ENCODE peak calls at places on chromosomes 16 and 17, in nine cellular contexts. W, D, H, T, L, J, G, Q and O are unnamed samples.

GRCh38 chr16:56525154-56525720 is 5.4 kb upstream of the BBS2 start:
- DNase-seq in G (no peak), T (no peak), J (no peak), D (no peak), L (no peak), W (no peak), H (no peak), Q (no peak), O (no peak)

GRCh38 chr16:53084141-53084541 is 29.4 kb downstream of the CHD9 start:
- DNase-seq in L (no peak), T (no peak), W (no peak), J (no peak), D (peak), H (peak), Q (no peak), G (peak), O (no peak)

GRCh38 chr17:68595496-68595895 is 5.7 kb downstream of the FAM20A start:
- DNase-seq in J (no peak), Q (no peak), H (no peak), W (no peak), D (no peak), T (no peak), L (peak), G (peak), O (no peak)

GRCh38 chr16:27455700-27456099 is 53.7 kb downstream of the IL21R start:
- DNase-seq in Q (no peak), D (no peak), G (no peak), L (no peak), W (no peak), H (peak), T (no peak), J (no peak), O (no peak)

GRCh38 chr17:10192963-10193362 is 5.4 kb downstream of the GAS7 start:
- DNase-seq in Q (no peak), T (no peak), G (peak), W (no peak), D (no peak), H (no peak), L (no peak), J (no peak), O (no peak)

GRCh38 chr16:76059186-76059585 is 218.0 kb upstream of the CNTNAP4 start:
- DNase-seq in T (no peak), J (no peak), L (no peak), H (peak), W (no peak), G (no peak), D (no peak), Q (no peak), O (no peak)

GRCh38 chr17:57584050-57584551 is 161.0 kb downstream of the CCDC182 start:
- DNase-seq in J (no peak), T (no peak), D (no peak), H (no peak), G (no peak), Q (no peak), L (no peak), W (no peak), O (peak)

GRCh38 chr17:82938486-82939212 is 98.8 kb upstream of the ZNF750 start:
- DNase-seq in J (no peak), G (no peak), W (peak), D (no peak), L (no peak), Q (no peak), T (no peak), H (no peak), O (peak)

GRCh38 chr17:74466111-74466784 is at the start of gene CD300A:
- DNase-seq in D (peak), H (no peak), Q (no peak), J (peak), L (peak), T (no peak), W (peak), G (no peak), O (peak)

GRCh38 chr17:14359251-14359939 is 58.5 kb downstream of the HS3ST3B1 start:
- DNase-seq in G (no peak), Q (peak), D (no peak), W (no peak), L (peak), H (no peak), J (no peak), T (no peak), O (no peak)

GRCh38 chr17:8253801-8254200 is 4.7 kb downstream of the PFAS start:
- DNase-seq in Q (no peak), G (no peak), T (peak), L (peak), J (no peak), H (peak), D (no peak), W (no peak), O (no peak)

GRCh38 chr17:47831934-47832327 is 461 bp downstream of the LRRC46 start:
- DNase-seq in W (no peak), H (no peak), T (no peak), L (no peak), J (no peak), D (no peak), G (no peak), Q (no peak), O (no peak)

GRCh38 chr17:75288784-75289121 is 480 bp downstream of the SLC25A19 start:
- DNase-seq in T (peak), J (peak), L (no peak), W (peak), Q (no peak), H (peak), G (no peak), D (peak), O (no peak)

GRCh38 chr17:2057130-2057713 is 2.3 kb downstream of the HIC1 start:
- DNase-seq in H (no peak), Q (no peak), D (no peak), G (no peak), W (no peak), L (no peak), J (peak), T (no peak), O (no peak)

GRCh38 chr17:2054740-2055493 is at the start of gene HIC1:
- DNase-seq in L (peak), Q (peak), J (peak), W (peak), H (peak), G (peak), T (peak), D (peak), O (no peak)

GRCh38 chr17:2057714-2058520 is 3.0 kb downstream of the HIC1 start:
- DNase-seq in W (no peak), T (no peak), J (peak), D (no peak), Q (no peak), G (no peak), H (no peak), L (no peak), O (no peak)

GRCh38 chr17:2055494-2056220 is 754 bp downstream of the HIC1 start:
- DNase-seq in D (no peak), G (no peak), W (no peak), T (peak), H (no peak), J (no peak), Q (peak), L (no peak), O (no peak)

DNA sequence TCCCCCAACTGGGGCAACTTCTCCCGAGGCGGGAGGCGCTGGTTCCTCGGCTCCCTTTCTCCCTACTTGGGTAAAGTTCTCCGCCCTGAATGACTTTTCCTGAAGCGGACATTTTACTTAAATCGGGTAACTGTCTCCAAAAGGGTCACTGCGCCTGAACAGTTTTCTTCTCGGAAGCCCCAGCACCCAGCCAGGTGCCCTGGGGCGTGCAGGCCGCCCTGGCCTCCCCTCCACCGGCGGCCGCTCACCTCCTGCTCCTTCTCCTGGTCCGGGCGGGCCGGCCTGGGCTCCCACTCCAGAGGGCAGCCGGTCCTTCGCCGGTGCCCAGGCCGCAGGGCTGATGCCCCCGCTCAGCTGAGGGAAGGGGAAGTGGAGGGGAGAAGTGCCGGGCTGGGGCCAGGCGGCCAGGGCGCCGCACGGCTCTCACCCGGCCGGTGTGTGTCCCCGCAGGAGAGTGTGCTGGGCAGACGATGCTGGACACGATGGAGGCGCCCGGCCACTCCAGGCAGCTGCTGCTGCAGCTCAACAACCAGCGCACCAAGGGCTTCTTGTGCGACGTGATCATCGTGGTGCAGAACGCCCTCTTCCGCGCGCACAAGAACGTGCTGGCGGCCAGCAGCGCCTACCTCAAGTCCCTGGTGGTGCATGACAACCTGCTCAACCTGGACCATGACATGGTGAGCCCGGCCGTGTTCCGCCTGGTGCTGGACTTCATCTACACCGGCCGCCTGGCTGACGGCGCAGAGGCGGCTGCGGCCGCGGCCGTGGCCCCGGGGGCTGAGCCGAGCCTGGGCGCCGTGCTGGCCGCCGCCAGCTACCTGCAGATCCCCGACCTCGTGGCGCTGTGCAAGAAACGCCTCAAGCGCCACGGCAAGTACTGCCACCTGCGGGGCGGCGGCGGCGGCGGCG is 1.6 kb downstream of the HIC1 start:
- DNase-seq in G (no peak), J (peak), D (no peak), Q (peak), T (no peak), H (no peak), W (no peak), L (no peak), O (no peak)
- TF ChIP-seq CTCF in G (no peak), J (peak), D (no peak), Q (no peak), T (no peak), H (no peak), W (no peak), L (no peak), O (peak)

GRCh38 chr16:66521227-66521626 is 28.7 kb downstream of the TK2 start:
- DNase-seq in Q (no peak), H (no peak), G (no peak), T (no peak), W (no peak), J (no peak), D (no peak), L (no peak), O (no peak)

GRCh38 chr16:66523861-66524354 is 26.0 kb downstream of the TK2 start:
- DNase-seq in D (no peak), T (no peak), G (no peak), L (no peak), W (no peak), Q (peak), H (no peak), J (no peak), O (no peak)

GRCh38 chr16:66520406-66521194 is 29.3 kb downstream of the TK2 start:
- DNase-seq in H (peak), L (peak), T (no peak), Q (no peak), D (peak), G (peak), W (peak), J (no peak), O (no peak)

GRCh38 chr16:66522816-66523590 is 26.9 kb downstream of the TK2 start:
- DNase-seq in D (no peak), J (no peak), T (no peak), Q (no peak), W (no peak), H (no peak), L (no peak), G (no peak), O (no peak)

DNA sequence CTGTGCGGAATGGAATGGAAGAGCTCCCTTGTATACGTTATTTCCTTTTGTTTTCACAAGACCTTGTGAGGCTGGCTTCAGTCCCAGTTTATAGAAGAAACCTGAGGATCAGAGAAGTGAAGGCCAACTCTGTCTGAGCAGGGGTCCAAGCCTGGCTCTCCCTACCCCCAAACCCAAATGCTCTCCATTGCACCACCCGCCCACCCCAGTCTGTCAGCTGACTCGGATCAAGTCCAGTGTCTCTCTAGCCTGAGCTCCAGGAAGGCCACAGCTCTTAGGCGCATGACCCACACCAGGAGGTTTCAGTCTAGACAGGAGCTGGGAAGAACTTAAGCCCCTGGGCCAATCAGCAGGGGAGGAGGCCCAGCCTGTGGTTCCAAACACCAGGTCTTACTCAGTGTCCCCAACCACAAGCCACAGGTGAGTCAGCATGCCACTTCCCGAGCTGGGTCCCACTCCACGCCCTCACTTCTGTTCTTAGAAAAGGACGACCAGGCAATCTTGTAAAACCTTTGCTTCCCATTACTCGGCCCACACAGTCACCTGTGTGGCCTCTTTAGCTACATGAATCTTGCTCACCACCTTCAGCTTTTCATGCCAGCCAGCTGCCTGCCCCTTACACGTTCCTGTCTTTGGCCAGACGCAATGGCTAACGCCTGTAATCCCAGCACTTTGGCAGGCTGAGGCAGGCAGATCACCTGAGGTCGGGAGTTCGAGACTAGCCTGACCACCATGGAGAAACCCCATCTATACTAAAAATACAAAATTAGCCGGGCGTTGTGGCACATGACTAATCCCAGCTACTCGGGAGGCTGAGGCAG is 27.8 kb downstream of the TK2 start:
- DNase-seq in T (peak), J (no peak), Q (peak), H (peak), W (peak), L (no peak), D (peak), G (no peak), O (no peak)
- TF ChIP-seq CTCF in T (no peak), J (no peak), Q (no peak), H (no peak), W (no peak), L (no peak), D (no peak), G (no peak), O (no peak)

DNA sequence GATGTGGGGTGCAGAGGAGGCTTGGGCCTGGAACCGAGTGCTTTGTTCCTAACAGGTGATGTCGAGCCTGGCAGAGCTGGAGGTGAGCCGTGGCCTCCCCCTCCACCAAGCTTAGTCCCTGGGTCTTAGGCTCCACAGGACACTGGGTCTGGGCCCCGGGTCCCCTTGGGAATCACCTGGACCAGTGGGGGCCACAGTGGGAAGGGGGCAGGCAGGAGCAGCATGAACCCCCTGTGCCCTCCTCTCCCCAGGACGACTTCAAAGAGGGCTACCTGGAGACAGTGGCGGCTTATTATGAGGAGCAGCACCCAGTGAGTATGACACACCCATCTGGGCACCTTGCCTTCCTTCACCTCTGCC is 2.5 kb downstream of the IL32 start:
- DNase-seq in T (no peak), H (no peak), G (no peak), L (no peak), D (no peak), J (no peak), W (no peak), Q (no peak), O (no peak)
- TF ChIP-seq CTCF in T (no peak), H (no peak), G (no peak), L (no peak), D (no peak), J (no peak), W (no peak), Q (no peak), O (no peak)

GRCh38 chr17:50257574-50258224 is 16.6 kb upstream of the TMEM92 start:
- DNase-seq in D (no peak), G (peak), T (no peak), L (no peak), Q (no peak), J (no peak), H (no peak), W (no peak), O (no peak)

GRCh38 chr17:50260501-50260911 is 13.8 kb upstream of the TMEM92 start:
- DNase-seq in W (peak), T (no peak), L (no peak), Q (no peak), H (no peak), D (no peak), G (no peak), J (no peak), O (no peak)

GRCh38 chr17:50256826-50257573 is 17.3 kb upstream of the TMEM92 start:
- DNase-seq in J (no peak), W (peak), Q (no peak), G (no peak), H (no peak), L (no peak), T (no peak), D (no peak), O (no peak)

GRCh38 chr17:50259484-50260324 is 14.6 kb upstream of the TMEM92 start:
- DNase-seq in G (no peak), J (no peak), D (no peak), T (no peak), H (no peak), Q (no peak), L (no peak), W (peak), O (no peak)

DNA sequence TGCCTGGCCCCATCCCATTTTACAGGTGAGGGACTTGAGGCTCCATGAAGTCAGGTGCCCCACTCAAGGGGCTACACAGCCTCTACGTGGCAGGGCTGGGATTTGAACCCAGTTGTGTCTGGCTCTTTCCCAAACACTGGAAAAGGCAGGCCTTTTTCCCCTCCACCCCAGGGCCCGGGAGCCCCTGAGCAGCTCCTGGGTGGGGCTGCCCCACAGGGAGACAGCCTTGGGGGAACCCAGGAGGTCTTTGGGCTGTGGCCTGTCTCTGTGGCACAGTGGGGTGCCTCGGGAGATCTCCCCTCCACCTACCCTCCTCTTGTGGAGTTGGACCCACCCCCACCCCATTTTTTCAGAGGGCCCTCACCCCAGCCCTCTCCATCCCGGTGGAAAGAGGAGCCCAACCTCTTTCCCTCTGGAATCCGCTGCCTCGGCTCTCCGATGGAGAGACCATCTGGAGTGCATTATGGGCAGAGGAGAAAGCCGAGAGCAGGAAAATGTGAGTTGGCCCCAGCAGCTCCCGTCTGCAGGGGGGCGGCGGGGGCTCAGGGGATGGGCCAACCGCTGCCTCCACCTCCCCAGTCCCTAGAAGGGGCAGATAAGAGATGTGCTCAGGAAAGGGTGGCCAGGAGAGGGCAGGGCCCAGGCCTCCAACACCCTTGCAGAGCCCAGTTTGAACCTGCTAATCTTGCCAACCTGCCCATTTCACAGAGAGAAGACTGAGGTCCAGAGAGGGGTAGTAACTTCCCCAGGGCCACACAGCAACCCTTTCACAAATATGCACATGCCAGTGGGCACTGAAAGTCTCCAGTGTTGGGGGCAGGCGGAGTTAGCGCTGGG is 15.4 kb upstream of the TMEM92 start:
- DNase-seq in G (peak), D (no peak), H (no peak), Q (no peak), L (no peak), J (no peak), T (no peak), W (no peak), O (no peak)
- TF ChIP-seq CTCF in G (no peak), D (no peak), H (no peak), Q (no peak), L (no peak), J (no peak), T (no peak), W (no peak), O (peak)

GRCh38 chr16:4640572-4641305 is 16.1 kb downstream of the MGRN1 start:
- DNase-seq in T (no peak), D (peak), Q (no peak), W (no peak), L (no peak), J (no peak), H (no peak), G (no peak), O (no peak)
- TF ChIP-seq CTCF in T (no peak), D (no peak), Q (no peak), W (no peak), L (no peak), J (no peak), H (no peak), G (no peak), O (no peak)

GRCh38 chr16:16996830-16997229 is 473.9 kb downstream of the XYLT1 start:
- DNase-seq in Q (no peak), H (no peak), T (no peak), G (no peak), J (peak), D (no peak), L (no peak), W (no peak), O (no peak)

GRCh38 chr16:16997349-16997748 is 473.4 kb downstream of the XYLT1 start:
- DNase-seq in H (no peak), L (no peak), W (no peak), G (no peak), J (no peak), Q (no peak), T (no peak), D (no peak), O (no peak)

GRCh38 chr16:17002557-17002956 is 468.2 kb downstream of the XYLT1 start:
- DNase-seq in Q (no peak), J (no peak), T (no peak), D (no peak), W (no peak), L (no peak), G (no peak), H (no peak), O (no peak)

GRCh38 chr16:17001471-17001870 is 469.3 kb downstream of the XYLT1 start:
- DNase-seq in Q (no peak), G (no peak), L (no peak), H (no peak), W (no peak), T (no peak), D (no peak), J (no peak), O (no peak)
- TF ChIP-seq CTCF in Q (no peak), G (no peak), L (no peak), H (no peak), W (no peak), T (no peak), D (no peak), J (no peak), O (no peak)